ENCODE peak calls at places on chromosomes 11 and 22, in five cellular contexts. One of them, this sample, is unnamed.

GRCh38 chr11:117927926-117928325 is 1.3 kb downstream of the TMPRSS13 start:
- DNase-seq in Caki2: no peak
- DNase-seq in activated T-cell treated with anti-CD3 and anti-CD28 coated beads, Interleukin-2, amount 50 U/mL, for 72 hours: no peak
- DNase-seq in fibroblast of lung: no peak
- DNase-seq in A549: no peak
- DNase-seq in this sample: no peak

GRCh38 chr11:77047007-77047927 is 13.1 kb downstream of the B3GNT6 start:
- DNase-seq in fibroblast of lung: peak; percentile 96
- DNase-seq in Caki2: peak; percentile 95
- DNase-seq in activated T-cell treated with anti-CD3 and anti-CD28 coated beads, Interleukin-2, amount 50 U/mL, for 72 hours: peak; percentile 81
- DNase-seq in A549: peak; percentile 69
- DNase-seq in this sample: no peak

GRCh38 chr11:4826425-4826824 is 5.3 kb downstream of the OR51F2 start:
- DNase-seq in Caki2: no peak
- DNase-seq in fibroblast of lung: no peak
- DNase-seq in A549: no peak
- DNase-seq in activated T-cell treated with anti-CD3 and anti-CD28 coated beads, Interleukin-2, amount 50 U/mL, for 72 hours: no peak
- DNase-seq in this sample: no peak

GRCh38 chr11:66970808-66971442 is 4.2 kb upstream of the C11orf86 start:
- DNase-seq in Caki2: peak; percentile 93
- DNase-seq in A549: peak; percentile 90
- DNase-seq in fibroblast of lung: peak; percentile 100
- DNase-seq in activated T-cell treated with anti-CD3 and anti-CD28 coated beads, Interleukin-2, amount 50 U/mL, for 72 hours: peak; percentile 59
- DNase-seq in this sample: no peak

GRCh38 chr11:93000511-93001476 is 31.3 kb downstream of the MTNR1B start:
- DNase-seq in A549: peak; percentile 48
- DNase-seq in activated T-cell treated with anti-CD3 and anti-CD28 coated beads, Interleukin-2, amount 50 U/mL, for 72 hours: no peak
- DNase-seq in Caki2: peak; percentile 69
- DNase-seq in fibroblast of lung: peak; percentile 89
- DNase-seq in this sample: no peak

GRCh38 chr11:113475160-113475761 is at the start of gene DRD2:
- DNase-seq in A549: no peak
- DNase-seq in Caki2: no peak
- DNase-seq in activated T-cell treated with anti-CD3 and anti-CD28 coated beads, Interleukin-2, amount 50 U/mL, for 72 hours: no peak
- DNase-seq in fibroblast of lung: no peak
- DNase-seq in this sample: no peak

GRCh38 chr11:44832452-44832851 is 105.7 kb downstream of the TSPAN18 start:
- DNase-seq in fibroblast of lung: no peak
- DNase-seq in A549: no peak
- DNase-seq in Caki2: no peak
- DNase-seq in activated T-cell treated with anti-CD3 and anti-CD28 coated beads, Interleukin-2, amount 50 U/mL, for 72 hours: no peak
- DNase-seq in this sample: no peak

GRCh38 chr11:17157773-17158172 is 50.0 kb downstream of the PIK3C2A start:
- DNase-seq in fibroblast of lung: no peak
- DNase-seq in Caki2: no peak
- DNase-seq in activated T-cell treated with anti-CD3 and anti-CD28 coated beads, Interleukin-2, amount 50 U/mL, for 72 hours: no peak
- DNase-seq in A549: no peak
- DNase-seq in this sample: no peak

GRCh38 chr11:29486301-29486700 is 530.5 kb downstream of the KCNA4 start:
- DNase-seq in activated T-cell treated with anti-CD3 and anti-CD28 coated beads, Interleukin-2, amount 50 U/mL, for 72 hours: no peak
- DNase-seq in A549: no peak
- DNase-seq in Caki2: no peak
- DNase-seq in fibroblast of lung: no peak
- DNase-seq in this sample: no peak

GRCh38 chr22:23137905-23138520 is 3.8 kb downstream of the RSPH14 start:
- DNase-seq in activated T-cell treated with anti-CD3 and anti-CD28 coated beads, Interleukin-2, amount 50 U/mL, for 72 hours: peak; percentile 39
- DNase-seq in A549: no peak
- DNase-seq in fibroblast of lung: no peak
- DNase-seq in Caki2: no peak
- DNase-seq in this sample: no peak

GRCh38 chr11:33574366-33574765 is 126.3 kb downstream of the C11orf91 start:
- DNase-seq in activated T-cell treated with anti-CD3 and anti-CD28 coated beads, Interleukin-2, amount 50 U/mL, for 72 hours: no peak
- DNase-seq in A549: no peak
- DNase-seq in fibroblast of lung: no peak
- DNase-seq in Caki2: no peak
- DNase-seq in this sample: no peak

GRCh38 chr11:69160296-69161116 is 4.8 kb downstream of the SMIM38 start:
- DNase-seq in activated T-cell treated with anti-CD3 and anti-CD28 coated beads, Interleukin-2, amount 50 U/mL, for 72 hours: no peak
- DNase-seq in Caki2: no peak
- DNase-seq in A549: no peak
- DNase-seq in fibroblast of lung: no peak
- DNase-seq in this sample: no peak

GRCh38 chr11:17934194-17934593 is 78.7 kb downstream of the SERGEF start:
- DNase-seq in Caki2: no peak
- DNase-seq in fibroblast of lung: no peak
- DNase-seq in activated T-cell treated with anti-CD3 and anti-CD28 coated beads, Interleukin-2, amount 50 U/mL, for 72 hours: no peak
- DNase-seq in A549: no peak
- DNase-seq in this sample: no peak

GRCh38 chr22:47090591-47091240 is 328.3 kb downstream of the TBC1D22A start:
- DNase-seq in fibroblast of lung: peak; percentile 47
- DNase-seq in Caki2: no peak
- DNase-seq in A549: no peak
- DNase-seq in activated T-cell treated with anti-CD3 and anti-CD28 coated beads, Interleukin-2, amount 50 U/mL, for 72 hours: peak; percentile 14
- DNase-seq in this sample: no peak

GRCh38 chr11:111878385-111878765 is 590 bp downstream of the FDXACB1 start:
- DNase-seq in Caki2: no peak
- DNase-seq in activated T-cell treated with anti-CD3 and anti-CD28 coated beads, Interleukin-2, amount 50 U/mL, for 72 hours: no peak
- DNase-seq in fibroblast of lung: peak; percentile 34
- DNase-seq in A549: peak; percentile 5
- DNase-seq in this sample: no peak

GRCh38 chr11:69311767-69312385 is 17.9 kb downstream of the MYEOV start:
- DNase-seq in Caki2: no peak
- DNase-seq in A549: no peak
- DNase-seq in fibroblast of lung: no peak
- DNase-seq in activated T-cell treated with anti-CD3 and anti-CD28 coated beads, Interleukin-2, amount 50 U/mL, for 72 hours: no peak
- DNase-seq in this sample: no peak

GRCh38 chr11:1116666-1117390 is 40.9 kb upstream of the MUC5AC start:
- DNase-seq in A549: no peak
- DNase-seq in activated T-cell treated with anti-CD3 and anti-CD28 coated beads, Interleukin-2, amount 50 U/mL, for 72 hours: no peak
- DNase-seq in Caki2: no peak
- DNase-seq in fibroblast of lung: no peak
- DNase-seq in this sample: peak; percentile 66

GRCh38 chr11:119091083-119091650 is 6.5 kb downstream of the HMBS start:
- DNase-seq in Caki2: no peak
- DNase-seq in fibroblast of lung: peak; percentile 64
- DNase-seq in A549: no peak
- DNase-seq in activated T-cell treated with anti-CD3 and anti-CD28 coated beads, Interleukin-2, amount 50 U/mL, for 72 hours: no peak
- DNase-seq in this sample: no peak

GRCh38 chr11:90216611-90217010 is 6.2 kb downstream of the CHORDC1 start:
- DNase-seq in A549: no peak
- DNase-seq in fibroblast of lung: no peak
- DNase-seq in activated T-cell treated with anti-CD3 and anti-CD28 coated beads, Interleukin-2, amount 50 U/mL, for 72 hours: no peak
- DNase-seq in Caki2: no peak
- DNase-seq in this sample: no peak

GRCh38 chr11:36976740-36977139 is 378.7 kb upstream of the RAG2 start:
- DNase-seq in activated T-cell treated with anti-CD3 and anti-CD28 coated beads, Interleukin-2, amount 50 U/mL, for 72 hours: no peak
- DNase-seq in Caki2: no peak
- DNase-seq in fibroblast of lung: no peak
- DNase-seq in A549: no peak
- DNase-seq in this sample: peak; percentile 71

GRCh38 chr22:23790819-23791736 is 4.3 kb downstream of the SMARCB1 start:
- DNase-seq in Caki2: no peak
- DNase-seq in activated T-cell treated with anti-CD3 and anti-CD28 coated beads, Interleukin-2, amount 50 U/mL, for 72 hours: no peak
- DNase-seq in fibroblast of lung: peak; percentile 78
- DNase-seq in A549: no peak
- DNase-seq in this sample: no peak

GRCh38 chr22:35215993-35216392 is 41.3 kb upstream of the HMGXB4 start:
- DNase-seq in A549: no peak
- DNase-seq in activated T-cell treated with anti-CD3 and anti-CD28 coated beads, Interleukin-2, amount 50 U/mL, for 72 hours: no peak
- DNase-seq in fibroblast of lung: no peak
- DNase-seq in Caki2: no peak
- DNase-seq in this sample: no peak

GRCh38 chr11:62579252-62579651 is 5.6 kb upstream of the EEF1G start:
- DNase-seq in fibroblast of lung: no peak
- DNase-seq in activated T-cell treated with anti-CD3 and anti-CD28 coated beads, Interleukin-2, amount 50 U/mL, for 72 hours: no peak
- DNase-seq in Caki2: no peak
- DNase-seq in A549: no peak
- DNase-seq in this sample: no peak

GRCh38 chr11:34243620-34244493 is 114.0 kb downstream of the ABTB2 start:
- DNase-seq in A549: peak; percentile 94
- DNase-seq in Caki2: peak; percentile 86
- DNase-seq in fibroblast of lung: peak; percentile 27
- DNase-seq in activated T-cell treated with anti-CD3 and anti-CD28 coated beads, Interleukin-2, amount 50 U/mL, for 72 hours: peak; percentile 73
- DNase-seq in this sample: no peak

GRCh38 chr22:39967103-39967829 is 7.1 kb downstream of the TMA7B start:
- DNase-seq in Caki2: no peak
- DNase-seq in A549: no peak
- DNase-seq in activated T-cell treated with anti-CD3 and anti-CD28 coated beads, Interleukin-2, amount 50 U/mL, for 72 hours: no peak
- DNase-seq in fibroblast of lung: peak; percentile 39
- DNase-seq in this sample: no peak

GRCh38 chr11:76635991-76636520 is 34.5 kb downstream of the LRRC32 start:
- DNase-seq in A549: no peak
- DNase-seq in fibroblast of lung: no peak
- DNase-seq in Caki2: no peak
- DNase-seq in activated T-cell treated with anti-CD3 and anti-CD28 coated beads, Interleukin-2, amount 50 U/mL, for 72 hours: no peak
- DNase-seq in this sample: peak; percentile 31

GRCh38 chr11:71452354-71453020 is 516 bp upstream of the NADSYN1 start:
- DNase-seq in A549: no peak
- DNase-seq in fibroblast of lung: peak; percentile 65
- DNase-seq in activated T-cell treated with anti-CD3 and anti-CD28 coated beads, Interleukin-2, amount 50 U/mL, for 72 hours: peak; percentile 53
- DNase-seq in Caki2: no peak
- DNase-seq in this sample: peak; percentile 73

GRCh38 chr11:8234425-8234821 is 29.3 kb downstream of the LMO1 start:
- DNase-seq in A549: peak; percentile 86
- DNase-seq in Caki2: peak; percentile 64
- DNase-seq in fibroblast of lung: no peak
- DNase-seq in activated T-cell treated with anti-CD3 and anti-CD28 coated beads, Interleukin-2, amount 50 U/mL, for 72 hours: no peak
- DNase-seq in this sample: no peak

GRCh38 chr22:30810105-30810504 is 115.4 kb downstream of the OSBP2 start:
- DNase-seq in Caki2: no peak
- DNase-seq in activated T-cell treated with anti-CD3 and anti-CD28 coated beads, Interleukin-2, amount 50 U/mL, for 72 hours: no peak
- DNase-seq in A549: no peak
- DNase-seq in fibroblast of lung: no peak
- DNase-seq in this sample: no peak

GRCh38 chr11:86644291-86644690 is 28.1 kb downstream of the ME3 start:
- DNase-seq in fibroblast of lung: peak; percentile 52
- DNase-seq in activated T-cell treated with anti-CD3 and anti-CD28 coated beads, Interleukin-2, amount 50 U/mL, for 72 hours: no peak
- DNase-seq in Caki2: no peak
- DNase-seq in A549: no peak
- DNase-seq in this sample: no peak

GRCh38 chr11:107819361-107820014 is 39.1 kb downstream of the SLC35F2 start:
- DNase-seq in activated T-cell treated with anti-CD3 and anti-CD28 coated beads, Interleukin-2, amount 50 U/mL, for 72 hours: no peak
- DNase-seq in Caki2: no peak
- DNase-seq in fibroblast of lung: peak; percentile 22
- DNase-seq in A549: no peak
- DNase-seq in this sample: no peak

GRCh38 chr11:93858376-93858775 is 8.0 kb upstream of the VSTM5 start:
- DNase-seq in A549: no peak
- DNase-seq in activated T-cell treated with anti-CD3 and anti-CD28 coated beads, Interleukin-2, amount 50 U/mL, for 72 hours: no peak
- DNase-seq in Caki2: no peak
- DNase-seq in fibroblast of lung: no peak
- DNase-seq in this sample: no peak